ENCODE peak calls at places on chromosome 16, in five cellular contexts. F, G, I, V and E are unnamed samples.

GRCh38 chr16:675884-676564 is 553 bp downstream of the RHBDL1 start:
- DNase-seq in F (no peak), G (no peak), I (no peak), V (no peak), E (no peak)

GRCh38 chr16:2150418-2151187 is 2.2 kb downstream of the RAB26 start:
- DNase-seq in F (no peak), G (no peak), I (no peak), V (peak), E (peak)

GRCh38 chr16:17369441-17369951 is 101.3 kb downstream of the XYLT1 start:
- DNase-seq in F (no peak), G (no peak), I (no peak), V (no peak), E (peak)

GRCh38 chr16:88651276-88651988 is 579 bp upstream of the CYBA start:
- DNase-seq in F (no peak), G (no peak), I (no peak), V (peak), E (peak)

GRCh38 chr16:75244225-75244792 is 7.1 kb downstream of the BCAR1 start:
- DNase-seq in F (no peak), G (no peak), I (no peak), V (no peak), E (no peak)

GRCh38 chr16:85104821-85105391 is 7.4 kb downstream of the CIBAR2 start:
- DNase-seq in F (no peak), G (no peak), I (no peak), V (no peak), E (no peak)

GRCh38 chr16:56306690-56307533 is 115.6 kb downstream of the GNAO1 start:
- DNase-seq in F (no peak), G (no peak), I (no peak), V (no peak), E (no peak)

GRCh38 chr16:57260294-57260929 is 15.4 kb downstream of the ARL2BP start:
- DNase-seq in F (peak), G (peak), I (no peak), V (no peak), E (no peak)

GRCh38 chr16:88665148-88665547 is 2.3 kb upstream of the MVD start:
- DNase-seq in F (no peak), G (no peak), I (no peak), V (no peak), E (no peak)

GRCh38 chr16:85969159-85969558 is 70.2 kb downstream of the IRF8 start:
- DNase-seq in F (no peak), G (peak), I (no peak), V (no peak), E (no peak)

GRCh38 chr16:11597268-11597690 is 10.6 kb upstream of the LITAF start:
- DNase-seq in F (no peak), G (no peak), I (no peak), V (no peak), E (peak)

GRCh38 chr16:85586360-85587145 is 26.6 kb upstream of the GSE1 start:
- DNase-seq in F (no peak), G (no peak), I (no peak), V (no peak), E (no peak)

GRCh38 chr16:3553138-3553923 is 23.9 kb downstream of the NLRC3 start:
- DNase-seq in F (no peak), G (no peak), I (no peak), V (no peak), E (no peak)

GRCh38 chr16:85963746-85964370 is 64.9 kb downstream of the IRF8 start:
- DNase-seq in F (no peak), G (no peak), I (no peak), V (no peak), E (no peak)

GRCh38 chr16:20393801-20394637 is 10.5 kb downstream of the PDILT start:
- DNase-seq in F (no peak), G (no peak), I (no peak), V (no peak), E (peak)

GRCh38 chr16:78034530-78034929 is 12.2 kb downstream of the CLEC3A start:
- DNase-seq in F (no peak), G (no peak), I (no peak), V (no peak), E (no peak)